ENCODE peak calls at places on chromosomes 11 and 22, in ten cellular contexts. T is lung microvascular endothelial cell, M is hypothalamus, F is GF-D8, P is NCI-H774, X is cardiac septum, L is NCI-H345, C is mesenchymal stem cell, B is GM04504, G is sigmoid colon. J is an unnamed sample.

GRCh38 chr11:115581871-115582639 is 77.8 kb upstream of the CADM1 start:
- DNase-seq in T (no peak), M (no peak), F (no peak), P (peak; percentile 72), X (no peak), L (peak; percentile 81), C (no peak), B (no peak), G (no peak), J (no peak)

GRCh38 chr22:43829904-43830851 is 18.1 kb upstream of the EFCAB6 start:
- DNase-seq in T (no peak), M (no peak), F (no peak), P (no peak), X (peak; percentile 85), L (peak; percentile 40), C (no peak), B (peak; percentile 27), G (peak; percentile 84), J (peak; percentile 71)

GRCh38 chr11:56848105-56848809 is 99.8 kb upstream of the OR9G4 start:
- DNase-seq in T (no peak), M (no peak), F (no peak), P (no peak), X (no peak), L (no peak), C (no peak), B (no peak), G (no peak), J (no peak)

GRCh38 chr11:10268746-10269487 is 25.1 kb downstream of the SBF2 start:
- DNase-seq in T (no peak), M (no peak), F (no peak), P (no peak), X (no peak), L (no peak), C (peak; percentile 46), B (no peak), G (no peak), J (no peak)

GRCh38 chr11:68524681-68525080 is 64.1 kb downstream of the PPP6R3 start:
- DNase-seq in T (peak; percentile 32), M (no peak), F (no peak), P (no peak), X (no peak), L (no peak), C (no peak), B (no peak), G (no peak), J (no peak)

GRCh38 chr11:12175694-12176241 is 65.4 kb downstream of the MICAL2 start:
- DNase-seq in T (peak; percentile 91), M (no peak), F (no peak), P (no peak), X (no peak), L (no peak), C (peak; percentile 94), B (peak; percentile 76), G (no peak), J (peak; percentile 9)

GRCh38 chr11:75826463-75827220 is 11.6 kb downstream of the UVRAG start:
- DNase-seq in T (peak; percentile 86), M (no peak), F (no peak), P (no peak), X (no peak), L (no peak), C (peak; percentile 78), B (no peak), G (no peak), J (no peak)

GRCh38 chr22:38244106-38244505 is 28.7 kb downstream of the TMEM184B start:
- DNase-seq in T (no peak), M (no peak), F (no peak), P (no peak), X (no peak), L (no peak), C (no peak), B (no peak), G (no peak), J (no peak)

GRCh38 chr11:96798445-96798844 is 408.6 kb downstream of the JRKL start:
- DNase-seq in T (no peak), M (no peak), F (no peak), P (no peak), X (no peak), L (no peak), C (no peak), B (no peak), G (no peak), J (no peak)

GRCh38 chr22:27718186-27719032 is 83.1 kb downstream of the MN1 start:
- DNase-seq in T (peak; percentile 95), M (no peak), F (no peak), P (no peak), X (peak; percentile 87), L (no peak), C (peak; percentile 99), B (peak; percentile 88), G (peak; percentile 92), J (peak; percentile 64)

GRCh38 chr11:126465573-126466287 is 110.2 kb downstream of the ST3GAL4 start:
- DNase-seq in T (no peak), M (no peak), F (peak; percentile 62), P (peak; percentile 51), X (no peak), L (no peak), C (no peak), B (no peak), G (no peak), J (no peak)

GRCh38 chr11:44379141-44380008 is 69.4 kb upstream of the ALX4 start:
- DNase-seq in T (no peak), M (no peak), F (no peak), P (peak; percentile 50), X (peak; percentile 73), L (no peak), C (no peak), B (no peak), G (no peak), J (no peak)

GRCh38 chr22:25626146-25626992 is 61.9 kb downstream of the GRK3 start:
- DNase-seq in T (no peak), M (no peak), F (no peak), P (no peak), X (no peak), L (no peak), C (no peak), B (no peak), G (no peak), J (no peak)

GRCh38 chr11:20397281-20397680 is 9.8 kb downstream of the PRMT3 start:
- DNase-seq in T (peak; percentile 67), M (no peak), F (no peak), P (no peak), X (no peak), L (peak; percentile 47), C (peak; percentile 63), B (peak; percentile 17), G (no peak), J (no peak)

GRCh38 chr11:35160902-35161585 is 22.1 kb downstream of the CD44 start:
- DNase-seq in T (no peak), M (no peak), F (no peak), P (no peak), X (no peak), L (no peak), C (no peak), B (no peak), G (no peak), J (no peak)

GRCh38 chr11:113473983-113474361 is 1.2 kb downstream of the DRD2 start:
- DNase-seq in T (no peak), M (no peak), F (no peak), P (no peak), X (no peak), L (peak; percentile 18), C (no peak), B (no peak), G (no peak), J (no peak)

GRCh38 chr11:35134403-35135126 is 4.4 kb upstream of the CD44 start:
- DNase-seq in T (no peak), M (no peak), F (no peak), P (no peak), X (no peak), L (no peak), C (peak; percentile 50), B (peak; percentile 67), G (no peak), J (no peak)

GRCh38 chr11:74418509-74418895 is 20.3 kb upstream of the PGM2L1 start:
- DNase-seq in T (peak; percentile 81), M (no peak), F (no peak), P (peak; percentile 79), X (no peak), L (peak; percentile 32), C (peak; percentile 73), B (no peak), G (no peak), J (no peak)

GRCh38 chr22:37012956-37013355 is 6.3 kb downstream of the TST start:
- DNase-seq in T (no peak), M (no peak), F (no peak), P (no peak), X (peak; percentile 47), L (no peak), C (no peak), B (no peak), G (no peak), J (no peak)

GRCh38 chr11:110857885-110858555 is 145.8 kb upstream of the ARHGAP20 start:
- DNase-seq in T (peak; percentile 56), M (no peak), F (no peak), P (no peak), X (no peak), L (no peak), C (no peak), B (no peak), G (no peak), J (no peak)

GRCh38 chr22:42039271-42039670 is 31.3 kb downstream of the NAGA start:
- DNase-seq in T (no peak), M (no peak), F (no peak), P (no peak), X (no peak), L (no peak), C (no peak), B (peak; percentile 1), G (no peak), J (no peak)

GRCh38 chr11:31636983-31637382 is 127.4 kb downstream of the ELP4 start:
- DNase-seq in T (no peak), M (no peak), F (no peak), P (no peak), X (no peak), L (no peak), C (no peak), B (no peak), G (no peak), J (no peak)

GRCh38 chr11:99934008-99934407 is 753.1 kb upstream of the ARHGAP42 start:
- DNase-seq in T (no peak), M (no peak), F (no peak), P (no peak), X (no peak), L (no peak), C (peak; percentile 11), B (no peak), G (no peak), J (no peak)

GRCh38 chr22:36811094-36811797 is 5.6 kb downstream of the PVALB start:
- DNase-seq in T (no peak), M (no peak), F (no peak), P (no peak), X (no peak), L (no peak), C (no peak), B (no peak), G (no peak), J (no peak)

GRCh38 chr11:135019343-135019742 is 607.3 kb upstream of the B3GAT1 start:
- DNase-seq in T (no peak), M (no peak), F (no peak), P (no peak), X (no peak), L (no peak), C (no peak), B (no peak), G (no peak), J (no peak)

GRCh38 chr11:79040348-79040747 is 400.5 kb downstream of the TENM4 start:
- DNase-seq in T (no peak), M (no peak), F (no peak), P (no peak), X (no peak), L (no peak), C (peak; percentile 13), B (no peak), G (no peak), J (no peak)

GRCh38 chr11:71130106-71130505 is 122.3 kb downstream of the SHANK2 start:
- DNase-seq in T (no peak), M (no peak), F (no peak), P (no peak), X (no peak), L (no peak), C (no peak), B (no peak), G (no peak), J (no peak)

GRCh38 chr11:43376594-43376993 is 17.9 kb downstream of the TTC17 start:
- DNase-seq in T (peak; percentile 47), M (no peak), F (no peak), P (no peak), X (no peak), L (no peak), C (peak; percentile 85), B (peak; percentile 24), G (no peak), J (no peak)